ENCODE peak calls at places on chromosomes 4 and X, in seven cellular contexts. One of them, this sample, is unnamed.

GRCh38 chr4:76987153-76987562 is 37.6 kb downstream of the SEPTIN11 start:
- DNase-seq in K562: no peak
- DNase-seq in GM12878: no peak
- DNase-seq in GM12891: no peak
- DNase-seq in H1: no peak
- DNase-seq in SK-N-SH: no peak
- DNase-seq in HepG2: no peak
- DNase-seq in this sample: no peak

GRCh38 chrX:51144828-51145442 is 187.7 kb upstream of the NUDT10 start:
- DNase-seq in K562: peak
- DNase-seq in GM12878: peak
- DNase-seq in GM12891: no peak
- DNase-seq in H1: peak
- DNase-seq in SK-N-SH: peak
- DNase-seq in HepG2: peak
- DNase-seq in this sample: peak

GRCh38 chrX:119028733-119029110 is 44.1 kb upstream of the CT47C1 start:
- DNase-seq in K562: no peak
- DNase-seq in GM12878: no peak
- DNase-seq in GM12891: no peak
- DNase-seq in H1: no peak
- DNase-seq in SK-N-SH: no peak
- DNase-seq in HepG2: no peak
- DNase-seq in this sample: no peak

GRCh38 chrX:17968367-17968766 is 107.3 kb upstream of the RAI2 start:
- DNase-seq in K562: no peak
- DNase-seq in GM12878: no peak
- DNase-seq in GM12891: no peak
- DNase-seq in H1: no peak
- DNase-seq in SK-N-SH: no peak
- DNase-seq in HepG2: no peak
- DNase-seq in this sample: no peak

GRCh38 chrX:125170459-125170858 is 149.2 kb upstream of the TEX13C start:
- DNase-seq in K562: no peak
- DNase-seq in GM12878: no peak
- DNase-seq in GM12891: no peak
- DNase-seq in H1: no peak
- DNase-seq in SK-N-SH: no peak
- DNase-seq in HepG2: no peak
- DNase-seq in this sample: no peak

GRCh38 chrX:74490249-74490648 is 69.0 kb downstream of the SLC16A2 start:
- DNase-seq in K562: no peak
- DNase-seq in GM12878: no peak
- DNase-seq in GM12891: no peak
- DNase-seq in H1: no peak
- DNase-seq in SK-N-SH: no peak
- DNase-seq in HepG2: no peak
- DNase-seq in this sample: no peak

GRCh38 chrX:2635366-2635765 is 55.7 kb upstream of the CD99 start:
- DNase-seq in K562: no peak
- DNase-seq in GM12878: no peak
- DNase-seq in GM12891: no peak
- DNase-seq in H1: no peak
- DNase-seq in SK-N-SH: no peak
- DNase-seq in HepG2: no peak
- DNase-seq in this sample: no peak

GRCh38 chrX:42530027-42530426 is 247.9 kb downstream of the PPP1R2C start:
- DNase-seq in K562: no peak
- DNase-seq in GM12878: no peak
- DNase-seq in GM12891: no peak
- DNase-seq in H1: no peak
- DNase-seq in SK-N-SH: no peak
- DNase-seq in HepG2: no peak
- DNase-seq in this sample: no peak

GRCh38 chr4:128359422-128359821 is 71.8 kb upstream of the PGRMC2 start:
- DNase-seq in K562: no peak
- DNase-seq in GM12878: no peak
- DNase-seq in GM12891: no peak
- DNase-seq in H1: no peak
- DNase-seq in SK-N-SH: no peak
- DNase-seq in HepG2: no peak
- DNase-seq in this sample: no peak

GRCh38 chr4:9679704-9680478 is 101.5 kb upstream of the DRD5 start:
- DNase-seq in K562: no peak
- DNase-seq in GM12878: no peak
- DNase-seq in GM12891: no peak
- DNase-seq in H1: no peak
- DNase-seq in SK-N-SH: no peak
- DNase-seq in HepG2: no peak
- DNase-seq in this sample: no peak

GRCh38 chr4:4488405-4489404 is 53.1 kb downstream of the STX18 start:
- DNase-seq in K562: peak
- DNase-seq in GM12878: peak
- DNase-seq in GM12891: peak
- DNase-seq in H1: peak
- DNase-seq in SK-N-SH: peak
- DNase-seq in HepG2: peak
- DNase-seq in this sample: peak

GRCh38 chr4:11912886-11913285 is 484.2 kb upstream of the HS3ST1 start:
- DNase-seq in K562: no peak
- DNase-seq in GM12878: no peak
- DNase-seq in GM12891: no peak
- DNase-seq in H1: no peak
- DNase-seq in SK-N-SH: no peak
- DNase-seq in HepG2: no peak
- DNase-seq in this sample: no peak

GRCh38 chrX:72123471-72124185 is 8.1 kb downstream of the RTL5 start:
- DNase-seq in K562: no peak
- DNase-seq in GM12878: no peak
- DNase-seq in GM12891: no peak
- DNase-seq in H1: no peak
- DNase-seq in SK-N-SH: no peak
- DNase-seq in HepG2: no peak
- DNase-seq in this sample: no peak

GRCh38 chrX:72122621-72123275 is 9.0 kb downstream of the RTL5 start:
- DNase-seq in K562: no peak
- DNase-seq in GM12878: no peak
- DNase-seq in GM12891: no peak
- DNase-seq in H1: no peak
- DNase-seq in SK-N-SH: no peak
- DNase-seq in HepG2: no peak
- DNase-seq in this sample: no peak

GRCh38 chrX:72126048-72126415 is 5.7 kb downstream of the RTL5 start:
- DNase-seq in K562: no peak
- DNase-seq in GM12878: no peak
- DNase-seq in GM12891: no peak
- DNase-seq in H1: no peak
- DNase-seq in SK-N-SH: peak
- DNase-seq in HepG2: no peak
- DNase-seq in this sample: no peak

GRCh38 chrX:72125331-72126047 is 6.2 kb downstream of the RTL5 start:
- DNase-seq in K562: no peak
- DNase-seq in GM12878: no peak
- DNase-seq in GM12891: no peak
- DNase-seq in H1: no peak
- DNase-seq in SK-N-SH: no peak
- DNase-seq in HepG2: no peak
- DNase-seq in this sample: no peak

DNA sequence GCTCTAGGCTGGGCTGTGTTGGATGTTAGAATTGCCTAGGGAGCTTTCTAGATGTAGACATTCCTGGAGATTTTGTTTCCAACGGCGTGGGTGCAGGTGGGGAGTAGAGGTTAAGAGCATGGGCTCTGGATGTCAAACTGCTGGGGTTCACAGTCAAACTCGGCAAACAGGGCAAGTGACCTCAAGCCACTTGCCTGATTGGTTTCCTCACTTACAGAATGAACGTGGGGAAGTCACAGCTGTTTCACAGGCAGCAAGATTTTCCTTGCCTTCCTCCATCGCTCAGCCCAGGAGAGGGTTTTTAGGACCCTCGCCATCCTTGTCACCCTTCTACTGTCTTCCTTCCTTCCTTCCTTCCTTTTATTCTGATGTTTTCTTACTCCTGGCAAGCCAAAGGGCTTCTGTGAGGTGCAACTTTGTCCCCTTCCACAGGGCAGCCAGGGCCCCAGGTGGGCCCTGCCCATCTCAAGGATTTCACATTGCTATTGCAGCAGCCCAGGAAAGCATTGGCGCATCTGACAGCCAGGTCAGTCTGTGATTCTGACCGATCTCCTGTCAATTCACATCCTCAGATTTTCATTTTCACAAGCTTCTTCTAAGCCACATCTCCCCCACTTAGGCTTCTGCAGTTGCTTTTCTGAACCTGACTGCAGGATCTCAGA is 7.0 kb downstream of the RTL5 start:
- DNase-seq in K562: no peak
- DNase-seq in GM12878: no peak
- DNase-seq in GM12891: no peak
- DNase-seq in H1: no peak
- DNase-seq in SK-N-SH: no peak
- DNase-seq in HepG2: no peak
- DNase-seq in this sample: no peak
- TF ChIP-seq POLR2AphosphoS5 in K562: no peak
- TF ChIP-seq POLR2AphosphoS5 in GM12878: no peak
- TF ChIP-seq POLR2AphosphoS5 in GM12891: no peak
- TF ChIP-seq POLR2AphosphoS5 in H1: no peak
- TF ChIP-seq POLR2AphosphoS5 in SK-N-SH: no peak
- TF ChIP-seq POLR2AphosphoS5 in HepG2: no peak
- TF ChIP-seq POLR2AphosphoS5 in this sample: no peak

DNA sequence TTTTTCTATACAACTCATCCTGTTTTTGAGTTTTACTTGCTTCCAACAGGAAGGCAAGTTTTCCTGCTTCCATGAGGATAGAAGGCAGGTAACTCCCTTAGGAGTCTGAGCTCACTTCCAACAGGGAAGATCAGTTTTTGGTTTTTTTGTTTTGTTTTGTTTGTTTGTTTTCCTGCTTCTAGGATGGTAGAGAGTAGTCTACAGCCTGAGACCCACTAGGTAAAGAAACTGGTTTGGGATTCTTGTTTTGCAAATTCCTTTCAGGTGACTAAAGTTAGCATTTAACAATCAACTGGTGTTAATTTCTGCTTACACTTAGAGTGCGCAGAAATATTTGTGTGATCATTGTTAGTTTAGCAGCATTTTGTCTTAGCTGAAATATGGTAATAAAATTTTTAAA is 227.8 kb upstream of the TACR3 start:
- DNase-seq in K562: no peak
- DNase-seq in GM12878: no peak
- DNase-seq in GM12891: no peak
- DNase-seq in H1: no peak
- DNase-seq in SK-N-SH: no peak
- DNase-seq in HepG2: no peak
- DNase-seq in this sample: no peak
- TF ChIP-seq TAF1 in K562: no peak
- TF ChIP-seq TAF1 in GM12878: no peak
- TF ChIP-seq TAF1 in GM12891: no peak
- TF ChIP-seq TAF1 in H1: no peak
- TF ChIP-seq TAF1 in SK-N-SH: no peak
- TF ChIP-seq TAF1 in HepG2: no peak
- TF ChIP-seq TAF1 in this sample: no peak

DNA sequence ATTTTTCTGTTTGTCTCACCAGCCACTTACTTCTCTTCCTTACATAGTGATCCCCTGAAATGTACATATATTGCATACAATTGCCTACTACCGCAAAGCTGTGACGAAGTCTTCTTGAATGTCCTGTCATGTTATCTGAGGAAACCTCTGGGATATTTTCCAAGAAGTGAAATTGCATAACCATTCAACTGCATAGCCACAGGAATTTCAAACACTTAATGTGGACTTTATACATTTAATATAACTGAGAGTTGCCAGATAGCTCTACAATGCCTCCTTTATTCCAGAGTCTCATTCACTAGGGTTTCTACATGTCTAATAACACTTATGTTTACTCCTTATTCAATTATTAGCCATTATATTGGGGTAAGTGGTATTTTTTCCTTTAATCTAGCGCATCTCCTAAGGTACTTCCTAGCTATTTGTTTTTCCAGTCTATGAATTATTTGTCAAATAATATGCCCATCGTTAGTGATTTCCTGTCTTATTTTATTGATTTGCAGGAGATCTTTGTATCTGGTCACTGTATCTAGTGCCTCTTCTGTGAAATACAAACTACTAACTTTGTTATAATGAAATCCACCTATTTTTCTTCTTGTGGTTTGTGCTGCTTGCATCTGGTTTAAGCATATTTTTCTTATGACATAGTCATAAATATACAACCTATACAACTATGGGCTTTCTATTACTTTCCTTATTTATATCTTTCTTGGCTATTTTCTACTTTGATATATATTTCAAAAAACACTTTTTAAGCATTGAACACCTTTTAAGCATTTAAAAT is 69.2 kb upstream of the GRID2 start:
- DNase-seq in K562: no peak
- DNase-seq in GM12878: no peak
- DNase-seq in GM12891: no peak
- DNase-seq in H1: no peak
- DNase-seq in SK-N-SH: no peak
- DNase-seq in HepG2: peak
- DNase-seq in this sample: no peak
- TF ChIP-seq POLR2AphosphoS5 in K562: no peak
- TF ChIP-seq POLR2AphosphoS5 in GM12878: no peak
- TF ChIP-seq POLR2AphosphoS5 in GM12891: no peak
- TF ChIP-seq POLR2AphosphoS5 in H1: no peak
- TF ChIP-seq POLR2AphosphoS5 in SK-N-SH: peak
- TF ChIP-seq POLR2AphosphoS5 in HepG2: no peak
- TF ChIP-seq POLR2AphosphoS5 in this sample: no peak

GRCh38 chr4:169662226-169662625 is 41.8 kb downstream of the CLCN3 start:
- DNase-seq in K562: no peak
- DNase-seq in GM12878: no peak
- DNase-seq in GM12891: no peak
- DNase-seq in H1: no peak
- DNase-seq in SK-N-SH: no peak
- DNase-seq in HepG2: no peak
- DNase-seq in this sample: no peak

GRCh38 chr4:169664615-169665014 is 44.2 kb downstream of the CLCN3 start:
- DNase-seq in K562: no peak
- DNase-seq in GM12878: no peak
- DNase-seq in GM12891: no peak
- DNase-seq in H1: no peak
- DNase-seq in SK-N-SH: peak
- DNase-seq in HepG2: no peak
- DNase-seq in this sample: no peak

GRCh38 chr4:169663402-169663801 is 43.0 kb downstream of the CLCN3 start:
- DNase-seq in K562: no peak
- DNase-seq in GM12878: no peak
- DNase-seq in GM12891: no peak
- DNase-seq in H1: no peak
- DNase-seq in SK-N-SH: no peak
- DNase-seq in HepG2: no peak
- DNase-seq in this sample: no peak

GRCh38 chr4:169665039-169665732 is 44.8 kb downstream of the CLCN3 start:
- DNase-seq in K562: peak
- DNase-seq in GM12878: no peak
- DNase-seq in GM12891: no peak
- DNase-seq in H1: no peak
- DNase-seq in SK-N-SH: no peak
- DNase-seq in HepG2: no peak
- DNase-seq in this sample: no peak

DNA sequence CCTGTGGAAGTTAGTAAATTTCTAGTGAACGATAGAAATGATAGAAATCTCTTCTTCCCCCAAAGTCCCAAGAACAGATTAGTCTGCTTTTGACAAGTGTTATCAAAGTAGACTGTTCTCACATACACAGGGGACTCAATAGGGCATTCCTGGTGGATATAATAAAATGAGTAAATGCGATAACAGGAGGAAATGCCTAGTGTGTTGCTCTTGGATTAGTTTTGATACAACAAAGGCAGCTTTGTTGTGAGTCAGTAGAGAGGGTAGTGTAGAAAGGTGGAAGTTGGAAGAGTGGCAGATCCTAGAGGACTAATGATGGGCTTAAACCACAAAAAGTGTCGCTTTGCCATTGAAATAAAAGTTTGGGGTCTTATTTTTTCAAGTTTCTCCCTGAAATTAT is 43.5 kb downstream of the CLCN3 start:
- DNase-seq in K562: no peak
- DNase-seq in GM12878: no peak
- DNase-seq in GM12891: no peak
- DNase-seq in H1: no peak
- DNase-seq in SK-N-SH: no peak
- DNase-seq in HepG2: peak
- DNase-seq in this sample: no peak
- TF ChIP-seq TAF1 in K562: no peak
- TF ChIP-seq TAF1 in GM12878: no peak
- TF ChIP-seq TAF1 in GM12891: no peak
- TF ChIP-seq TAF1 in H1: no peak
- TF ChIP-seq TAF1 in SK-N-SH: no peak
- TF ChIP-seq TAF1 in HepG2: no peak
- TF ChIP-seq TAF1 in this sample: no peak